ENCODE peak calls at places on chromosomes 11 and 22, in nine cellular contexts. G, U, R, X, V, P, E, W and D are unnamed samples.
A peak's percentile ranks its signal among the peaks of the same experiment; 100 is the strongest.

GRCh38 chr11:72038491-72038890 is 39.8 kb downstream of the IL18BP start:
- DNase-seq in G (no peak), U (no peak), R (no peak), X (no peak), V (no peak), P (no peak), E (peak; percentile 64), W (peak; percentile 78), D (no peak)

GRCh38 chr22:19896665-19897355 is 42.1 kb upstream of the GNB1L start:
- DNase-seq in G (no peak), U (no peak), R (no peak), X (no peak), V (no peak), P (no peak), E (no peak), W (no peak), D (no peak)

GRCh38 chr22:50530857-50531545 is 1.2 kb upstream of the TYMP start:
- DNase-seq in G (peak; percentile 68), U (peak; percentile 74), R (peak; percentile 74), X (peak; percentile 59), V (peak; percentile 47), P (no peak), E (peak; percentile 85), W (peak; percentile 82), D (peak; percentile 69)

GRCh38 chr11:75028321-75029097 is 39.8 kb downstream of the NEU3 start:
- DNase-seq in G (no peak), U (no peak), R (no peak), X (no peak), V (no peak), P (no peak), E (no peak), W (peak; percentile 67), D (no peak)

GRCh38 chr22:29972121-29972520 is 89.1 kb downstream of the MTMR3 start:
- DNase-seq in G (no peak), U (no peak), R (no peak), X (no peak), V (no peak), P (no peak), E (no peak), W (no peak), D (no peak)

GRCh38 chr11:109658169-109658568 is 236.2 kb downstream of the C11orf87 start:
- DNase-seq in G (no peak), U (no peak), R (no peak), X (no peak), V (no peak), P (no peak), E (no peak), W (no peak), D (no peak)

GRCh38 chr11:95520765-95521542 is 268.6 kb downstream of the FAM76B start:
- DNase-seq in G (no peak), U (no peak), R (no peak), X (no peak), V (no peak), P (no peak), E (no peak), W (no peak), D (no peak)

GRCh38 chr11:37509471-37509870 is 911.4 kb upstream of the RAG2 start:
- DNase-seq in G (no peak), U (no peak), R (no peak), X (no peak), V (no peak), P (no peak), E (no peak), W (no peak), D (no peak)

GRCh38 chr11:84193706-84194105 is 907.5 kb upstream of the CCDC90B start:
- DNase-seq in G (no peak), U (no peak), R (no peak), X (no peak), V (no peak), P (no peak), E (no peak), W (no peak), D (no peak)

GRCh38 chr11:120565436-120566155 is 54.0 kb downstream of the GRIK4 start:
- DNase-seq in G (no peak), U (no peak), R (no peak), X (no peak), V (no peak), P (no peak), E (no peak), W (no peak), D (no peak)